ENCODE peak calls at places on chromosomes 6 and 20, in six cellular contexts. P, T, A, K, S and C are unnamed samples. For H3K9me3 and H3K36me3, the result is how much of the 10 kb centered on the place peaks cover.

GRCh38 chr20:17664025-17664638 is 17.9 kb downstream of the RRBP1 start:
- DNase-seq in P (no peak), K (no peak), A (peak), T (no peak), S (no peak), C (no peak)

GRCh38 chr6:152420696-152421095 is 216.5 kb downstream of the SYNE1 start:
- DNase-seq in K (no peak), P (no peak), T (no peak), A (no peak), S (no peak), C (no peak)

GRCh38 chr6:143451531-143451930 is 926 bp downstream of the PEX3 start:
- DNase-seq in P (no peak), T (no peak), A (no peak), S (no peak), K (no peak), C (no peak)

GRCh38 chr20:45441746-45442145 is 25.8 kb downstream of the PIGT start:
- DNase-seq in T (no peak), A (no peak), K (no peak), P (no peak), S (no peak), C (no peak)

GRCh38 chr6:156765117-156765516 is 12.1 kb upstream of the ARID1B start:
- DNase-seq in S (no peak), K (no peak), T (no peak), A (no peak), P (no peak), C (no peak)

GRCh38 chr6:25042599-25042936 is 106.8 kb upstream of the RIPOR2 start:
- DNase-seq in S (no peak), T (no peak), K (no peak), A (no peak), P (no peak), C (no peak)

GRCh38 chr6:102114402-102114801 is 720.9 kb downstream of the GRIK2 start:
- DNase-seq in P (no peak), S (no peak), T (no peak), K (no peak), A (no peak), C (no peak)

GRCh38 chr6:21438237-21438985 is 155.1 kb upstream of the SOX4 start:
- DNase-seq in T (no peak), K (no peak), S (no peak), P (no peak), A (no peak), C (no peak)

GRCh38 chr20:64044484-64045247 is 4.8 kb downstream of the SOX18 start:
- DNase-seq in S (no peak), A (no peak), T (peak), K (no peak), P (no peak), C (peak)

GRCh38 chr20:47181056-47181862 is 175.2 kb downstream of the ZMYND8 start:
- DNase-seq in P (no peak), S (no peak), K (no peak), A (peak), T (peak), C (no peak)

GRCh38 chr6:110415297-110415916 is at the start of gene DDO:
- DNase-seq in P (no peak), T (peak), K (peak), S (peak), A (peak), C (peak)

DNA sequence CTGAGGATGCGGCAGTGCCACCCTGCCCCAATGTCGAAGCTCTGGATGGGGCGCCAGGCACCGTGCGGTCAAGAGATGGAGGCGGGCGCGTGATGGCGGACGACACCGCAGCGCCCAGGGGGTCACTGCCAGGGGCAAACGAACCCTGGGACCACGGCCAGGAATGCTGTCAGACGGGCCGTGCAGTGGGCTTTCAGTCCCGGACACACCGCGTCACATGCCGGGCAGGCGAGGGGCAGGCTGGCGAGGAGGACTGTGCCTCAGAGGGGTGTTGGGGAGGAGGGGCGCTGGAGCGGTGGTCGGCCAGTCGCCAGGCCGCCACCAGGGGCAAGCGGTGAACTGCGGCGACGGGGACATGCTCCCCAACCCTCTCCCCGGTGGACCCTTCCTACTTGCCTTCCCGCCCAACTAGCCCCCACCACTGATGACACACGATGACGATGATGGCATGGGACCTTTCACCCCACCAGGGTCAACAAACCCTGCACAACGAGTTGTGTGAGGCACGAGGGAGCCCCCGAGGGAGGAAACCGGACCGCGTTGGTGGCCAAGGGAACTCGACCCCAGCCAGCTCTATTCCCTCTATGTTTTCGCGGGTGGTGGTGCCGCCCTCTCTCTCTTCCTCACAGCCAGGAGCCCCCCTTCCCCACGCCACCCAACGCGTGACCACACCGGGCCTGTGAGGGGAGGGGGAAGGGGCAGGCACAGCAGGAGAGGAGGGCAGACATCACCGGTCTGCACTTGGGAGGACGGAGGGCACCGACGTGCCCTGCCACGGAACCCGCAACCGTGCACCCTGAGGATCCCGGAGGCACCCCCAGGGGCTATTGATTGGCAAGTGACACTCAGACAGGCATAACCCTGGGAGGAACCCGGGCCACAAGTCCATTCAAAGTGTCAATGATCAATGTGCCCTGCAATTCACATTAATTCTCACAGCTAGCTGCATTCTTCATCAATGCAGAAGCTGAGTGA is 1960.9 kb upstream of the DEFB115 start:
- DNase-seq in K (no peak), T (no peak), A (no peak), S (peak), P (peak), C (no peak)
- H3K9me3 ChIP-seq in K (under half), T (under half), A (under half), S (under half), P (under half), C (under half)

GRCh38 chr20:57405236-57406016 is 14.2 kb downstream of the RBM38 start:
- DNase-seq in P (no peak), K (no peak), A (no peak), S (peak), T (no peak), C (no peak)
- H3K36me3 ChIP-seq in P (half or more), K (half or more), A (half or more), S (under half), T (under half), C (under half)

GRCh38 chr6:27442932-27443331 is 30.0 kb downstream of the ZNF184 start:
- DNase-seq in S (no peak), K (no peak), T (no peak), P (no peak), A (no peak), C (no peak)

GRCh38 chr6:27451660-27452390 is 21.1 kb downstream of the ZNF184 start:
- DNase-seq in K (no peak), T (no peak), A (no peak), S (no peak), P (no peak), C (peak)

GRCh38 chr6:27452496-27452897 is 20.4 kb downstream of the ZNF184 start:
- DNase-seq in K (no peak), A (no peak), T (no peak), P (no peak), S (no peak), C (peak)

DNA sequence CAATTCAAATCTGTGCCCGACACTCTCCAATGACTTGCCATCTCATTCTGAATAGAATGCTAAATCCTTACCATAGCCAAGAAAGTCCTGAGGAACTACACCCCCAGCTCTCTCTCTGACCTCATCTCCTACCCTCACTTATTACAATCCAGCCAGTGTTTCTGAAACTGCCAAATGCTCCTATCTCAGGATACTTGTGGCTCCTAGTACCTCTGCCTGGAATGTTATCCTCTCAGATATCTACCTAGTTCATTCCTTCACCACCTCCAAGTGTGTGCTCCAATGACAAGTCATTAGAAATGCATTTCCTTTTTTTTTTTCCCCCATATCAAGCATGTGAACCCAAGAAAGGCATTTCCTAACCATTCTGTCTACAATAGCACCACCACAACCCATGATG is 24.4 kb downstream of the ZNF184 start:
- DNase-seq in S (no peak), K (no peak), P (no peak), A (no peak), T (no peak), C (no peak)
- H3K9me3 ChIP-seq in S (half or more), K (under half), P (half or more), A (half or more), T (under half), C (under half)

GRCh38 chr20:37229300-37229699 is 32.3 kb downstream of the GHRH start:
- DNase-seq in A (no peak), T (no peak), K (no peak), S (no peak), P (no peak), C (no peak)

GRCh38 chr20:37234254-37234581 is 27.4 kb downstream of the GHRH start:
- DNase-seq in P (no peak), T (no peak), K (no peak), S (no peak), A (no peak), C (no peak)

GRCh38 chr20:37230200-37230599 is 31.4 kb downstream of the GHRH start:
- DNase-seq in T (no peak), K (no peak), A (no peak), P (no peak), S (no peak), C (no peak)

GRCh38 chr20:37233471-37234253 is 28.0 kb downstream of the GHRH start:
- DNase-seq in P (no peak), T (no peak), A (no peak), K (no peak), S (no peak), C (no peak)

GRCh38 chr20:37231970-37232620 is 29.5 kb downstream of the GHRH start:
- DNase-seq in K (no peak), P (no peak), A (no peak), T (no peak), S (no peak), C (no peak)
- H3K36me3 ChIP-seq in K (half or more), P (half or more), A (half or more), T (under half), S (under half), C (half or more)

DNA sequence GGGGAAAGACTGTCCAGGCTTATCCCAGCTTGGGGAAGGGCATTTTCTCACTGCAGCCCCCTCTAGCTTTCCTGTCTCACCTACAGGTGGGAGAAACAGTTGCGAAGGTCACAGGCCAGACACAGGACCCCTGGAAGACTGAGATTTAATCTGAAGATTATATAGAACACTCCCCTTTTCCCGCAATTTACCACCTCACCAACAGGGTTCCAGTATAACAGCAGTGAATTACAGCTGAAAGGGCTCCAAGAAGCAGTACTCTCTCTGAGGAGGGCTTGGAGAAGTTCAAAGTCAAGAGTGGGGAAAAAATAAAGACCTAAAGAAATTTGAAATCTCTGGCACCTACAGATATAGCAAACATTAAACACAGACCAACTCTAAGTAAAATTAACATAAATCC is 111.9 kb downstream of the ANKRD60 start:
- DNase-seq in T (no peak), S (no peak), P (no peak), K (no peak), A (no peak), C (no peak)
- H3K9me3 ChIP-seq in T (under half), S (under half), P (under half), K (under half), A (under half), C (under half)

GRCh38 chr6:118584906-118585305 is 36.8 kb downstream of the PLN start:
- DNase-seq in K (no peak), P (peak), A (no peak), T (no peak), S (no peak), C (no peak)
- H3K36me3 ChIP-seq in K (under half), P (under half), A (under half), T (under half), S (under half), C (under half)

GRCh38 chr20:49279677-49280462 is 2.0 kb upstream of the ZNFX1 start:
- DNase-seq in K (no peak), T (no peak), S (no peak), P (no peak), A (no peak), C (no peak)
- H3K9me3 ChIP-seq in K (under half), T (half or more), S (under half), P (under half), A (under half), C (under half)